ENCODE peak calls at places on chromosomes 2 and 18, in ten cellular contexts. R is NCI-H1092 treated with DMSO at 0.1 percent for 48 hours; E is stimulated activated naive CD8-positive, alpha-beta T cell treated with anti-CD3 and anti-CD28 coated beads, Interleukin-15, amount 100 ng/mL, for 72 hours; M is NCI-H2029 treated with DMSO at 0.1 percent for 48 hours; D is mesenchymal stem cell; K is psoas muscle; G is lower lobe of right lung; W is activated CD4-positive, alpha-beta T cell treated with anti-CD3 and anti-CD28 coated beads, Interleukin-2, amount 50 U/mL, for 24 hours; P is GM19239; Y is epithelial cell of esophagus. X is an unnamed sample.

GRCh38 chr2:33372940-33373553 is 103.4 kb upstream of the RASGRP3 start:
- DNase-seq in P (peak; percentile 30), E (peak; percentile 19), W (peak; percentile 19), D (peak; percentile 45), M (peak; percentile 21), G (no peak), K (no peak), R (peak; percentile 23), Y (peak; percentile 78), X (peak; percentile 42)

GRCh38 chr2:145284551-145284950 is 764.6 kb upstream of the ZEB2 start:
- DNase-seq in W (no peak), M (no peak), K (no peak), E (no peak), D (no peak), Y (no peak), G (no peak), P (no peak), R (no peak), X (no peak)

GRCh38 chr2:127413782-127414743 is 4.2 kb upstream of the PROC start:
- DNase-seq in P (no peak), D (peak; percentile 76), E (no peak), K (no peak), G (no peak), M (no peak), Y (peak; percentile 71), R (no peak), W (no peak), X (no peak)

GRCh38 chr18:8329186-8329771 is 280.0 kb upstream of the RAB12 start:
- DNase-seq in E (no peak), G (no peak), Y (no peak), P (no peak), K (no peak), R (peak; percentile 3), D (peak; percentile 48), M (no peak), W (no peak), X (no peak)

GRCh38 chr2:110853516-110853915 is 121.1 kb downstream of the ACOXL start:
- DNase-seq in W (peak; percentile 33), Y (peak; percentile 44), R (no peak), D (peak; percentile 21), G (no peak), P (no peak), K (no peak), E (no peak), M (no peak), X (peak; percentile 10)

GRCh38 chr2:236240228-236240990 is 23.8 kb downstream of the ASB18 start:
- DNase-seq in Y (no peak), M (no peak), P (no peak), G (no peak), W (no peak), D (peak; percentile 2), K (peak; percentile 90), E (no peak), R (no peak), X (no peak)

GRCh38 chr18:8681196-8681595 is 24.2 kb upstream of the MTCL1 start:
- DNase-seq in Y (no peak), K (no peak), P (no peak), M (no peak), R (no peak), G (no peak), W (no peak), D (no peak), E (no peak), X (no peak)

GRCh38 chr2:71510196-71510807 is 56.9 kb downstream of the DYSF start:
- DNase-seq in K (peak; percentile 85), D (peak; percentile 54), G (peak; percentile 79), R (peak; percentile 20), W (peak; percentile 69), E (peak; percentile 61), Y (peak; percentile 71), M (peak; percentile 17), P (peak; percentile 80), X (peak; percentile 77)

GRCh38 chr2:3535794-3536681 is 16.7 kb upstream of the ADI1 start:
- DNase-seq in W (no peak), E (no peak), D (peak; percentile 99), R (no peak), Y (peak; percentile 77), P (no peak), M (no peak), K (peak; percentile 75), G (peak; percentile 59), X (no peak)

GRCh38 chr2:20501974-20502373 is 55.1 kb downstream of the RHOB start:
- DNase-seq in G (no peak), M (no peak), E (no peak), D (peak; percentile 95), W (no peak), P (no peak), R (no peak), K (peak; percentile 32), Y (peak; percentile 96), X (no peak)